ENCODE peak calls at places on chromosomes 7 and 10, in six cellular contexts. O is uterus, I is HCT116, K is tibial nerve, V is OCI-LY7, F is neural progenitor cell. R is an unnamed sample.

GRCh38 chr7:21542891-21543527 is at the start of gene DNAH11:
- DNase-seq in O (peak), I (no peak), K (no peak), V (no peak), F (peak), R (no peak)

GRCh38 chr7:52017802-52018679 is 701.4 kb upstream of the COBL start:
- DNase-seq in I (no peak), K (no peak), V (peak), O (no peak), F (peak), R (no peak)

GRCh38 chr10:70510453-70510852 is 31.9 kb downstream of the PALD1 start:
- DNase-seq in O (no peak), F (no peak), V (no peak), I (no peak), K (no peak), R (no peak)

GRCh38 chr10:100895346-100895745 is 17.4 kb upstream of the SLF2 start:
- DNase-seq in F (no peak), O (no peak), V (no peak), K (no peak), I (no peak), R (no peak)

GRCh38 chr10:111784936-111785465 is 398.6 kb downstream of the GPAM start:
- DNase-seq in K (no peak), O (no peak), V (no peak), I (no peak), F (no peak), R (no peak)

GRCh38 chr7:17697128-17697881 is 243.0 kb downstream of the SNX13 start:
- DNase-seq in V (no peak), I (no peak), K (no peak), O (no peak), F (no peak), R (no peak)

GRCh38 chr10:105800626-105801025 is 1159.5 kb downstream of the SORCS3 start:
- DNase-seq in V (no peak), I (no peak), O (no peak), K (no peak), F (peak), R (no peak)

GRCh38 chr10:109393425-109393824 is 529.9 kb downstream of the XPNPEP1 start:
- DNase-seq in O (no peak), K (no peak), I (no peak), V (no peak), F (peak), R (no peak)

GRCh38 chr7:77362905-77363304 is 53.2 kb downstream of the GSAP start:
- DNase-seq in F (no peak), I (no peak), O (no peak), V (no peak), K (no peak), R (no peak)

GRCh38 chr10:34637419-34637911 is 177.6 kb downstream of the PARD3 start:
- DNase-seq in V (peak), I (peak), O (peak), K (peak), F (peak), R (no peak)

DNA sequence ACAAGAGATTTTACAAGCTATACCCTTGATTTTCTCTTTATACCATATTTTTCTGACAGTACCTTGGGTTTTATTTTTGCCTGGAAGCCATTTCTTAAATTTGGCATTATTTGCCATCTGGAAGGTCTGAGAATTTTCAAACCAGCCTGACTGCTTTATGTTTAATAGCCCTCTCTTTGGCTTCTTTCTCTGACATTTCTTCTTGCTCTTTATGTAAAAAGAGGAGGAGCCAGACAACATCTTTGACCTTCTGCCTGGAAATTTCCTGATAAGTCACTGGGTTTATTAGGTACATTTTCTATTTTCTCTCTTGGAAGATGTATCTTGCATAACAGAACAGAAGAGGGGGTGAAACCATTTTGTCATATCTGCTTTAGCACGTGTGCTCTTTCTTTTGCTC is 79.6 kb downstream of the LANCL2 start:
- DNase-seq in O (no peak), K (no peak), V (no peak), I (no peak), F (no peak), R (no peak)
- H3K27ac ChIP-seq in O (no peak), K (no peak), V (no peak), I (no peak), F (no peak), R (no peak)

GRCh38 chr7:144822223-144822622 is 13.6 kb downstream of the TPK1 start:
- DNase-seq in V (no peak), I (no peak), F (no peak), K (no peak), O (no peak), R (no peak)

GRCh38 chr7:144824360-144824759 is 11.5 kb downstream of the TPK1 start:
- DNase-seq in I (no peak), F (no peak), V (no peak), K (no peak), O (no peak), R (no peak)

GRCh38 chr7:144827581-144828139 is 8.2 kb downstream of the TPK1 start:
- DNase-seq in I (no peak), O (no peak), V (no peak), F (peak), K (no peak), R (no peak)

GRCh38 chr7:144830024-144830785 is 5.6 kb downstream of the TPK1 start:
- DNase-seq in F (no peak), I (no peak), V (no peak), K (no peak), O (no peak), R (no peak)

DNA sequence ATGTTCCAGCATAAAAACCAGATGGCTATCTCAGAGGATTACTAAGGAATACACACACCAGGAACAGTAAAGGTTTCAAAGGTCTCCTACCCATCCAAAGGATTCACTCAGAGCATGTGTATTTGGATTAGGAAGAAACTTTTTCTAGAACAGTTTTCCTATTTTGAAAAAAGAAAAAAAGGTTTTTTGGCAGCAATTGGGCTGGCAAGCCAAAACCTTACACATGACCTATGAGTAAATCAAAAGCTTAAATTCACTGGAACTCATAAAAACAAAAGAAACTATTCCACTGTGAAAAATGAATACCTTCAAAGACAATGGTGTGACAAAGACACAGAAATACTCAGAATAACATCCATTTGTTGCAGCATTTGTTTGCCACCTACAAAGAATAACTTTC is 9.6 kb downstream of the TPK1 start:
- DNase-seq in O (no peak), I (no peak), F (no peak), V (no peak), K (no peak), R (no peak)
- H3K27ac ChIP-seq in O (no peak), I (no peak), F (no peak), V (peak), K (no peak), R (no peak)

GRCh38 chr10:93471110-93471651 is 11.0 kb downstream of the MYOF start:
- DNase-seq in F (no peak), V (no peak), O (no peak), I (peak), K (no peak), R (no peak)
- H3K27ac ChIP-seq in F (no peak), V (no peak), O (peak), I (peak), K (peak), R (no peak)

DNA sequence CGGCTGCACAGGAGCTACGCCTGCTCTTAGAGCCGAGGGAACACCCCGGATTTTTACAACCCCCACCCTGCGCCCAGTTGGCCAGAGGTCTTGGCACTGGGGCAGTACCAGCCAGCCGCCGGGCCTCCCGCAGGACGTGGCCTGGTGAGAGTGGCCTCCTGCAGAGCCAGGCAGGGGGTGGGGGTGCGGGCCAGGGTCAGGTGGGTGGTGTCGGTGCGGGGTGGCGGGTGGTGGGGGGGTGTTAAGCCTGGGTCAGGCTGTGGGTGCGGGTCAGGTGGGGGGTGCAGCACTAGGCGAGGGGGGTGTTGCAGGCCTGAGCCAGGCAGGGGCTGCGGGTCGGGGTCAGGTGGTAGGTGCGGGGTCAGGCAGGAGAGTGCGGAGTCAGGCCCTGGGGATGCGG is 647 bp downstream of the ECHS1 start:
- DNase-seq in V (no peak), F (no peak), K (no peak), I (no peak), O (peak), R (no peak)
- H3K27ac ChIP-seq in V (no peak), F (no peak), K (peak), I (no peak), O (no peak), R (no peak)

DNA sequence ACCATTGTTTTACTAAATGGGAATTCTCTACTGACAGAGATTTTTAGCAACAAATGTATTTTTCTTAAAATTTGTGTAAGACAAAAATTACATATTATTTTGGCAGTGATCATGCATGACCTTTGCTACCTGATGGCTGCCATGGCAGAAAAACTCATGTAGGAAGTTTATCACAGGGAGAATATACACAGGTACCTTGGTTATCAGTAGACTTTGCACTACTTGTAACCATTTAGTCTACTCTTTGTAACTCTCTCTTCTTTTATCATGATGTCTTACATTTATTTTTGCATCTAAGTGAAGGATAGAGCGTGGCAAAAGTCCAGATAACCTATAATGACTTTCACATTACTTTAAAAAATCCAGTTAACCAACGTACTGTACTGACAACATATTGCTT is 34.1 kb downstream of the REEP3 start:
- DNase-seq in F (no peak), I (no peak), O (no peak), K (no peak), V (no peak), R (no peak)
- H3K27ac ChIP-seq in F (no peak), I (peak), O (no peak), K (no peak), V (no peak), R (no peak)

GRCh38 chr10:53699684-53700083 is 927.1 kb upstream of the MBL2 start:
- DNase-seq in K (no peak), O (no peak), V (no peak), F (no peak), I (no peak), R (no peak)
- H3K27ac ChIP-seq in K (no peak), O (no peak), V (no peak), F (no peak), I (no peak), R (no peak)

GRCh38 chr10:10826125-10826524 is 191.5 kb upstream of the CELF2 start:
- DNase-seq in O (no peak), V (no peak), K (no peak), F (no peak), I (no peak), R (no peak)
- H3K27ac ChIP-seq in O (peak), V (no peak), K (no peak), F (no peak), I (no peak), R (no peak)